ENCODE peak calls at places on chromosomes 3 and 15, in four cellular contexts. One of them, this sample, is unnamed.

GRCh38 chr3:129286081-129286480 is 7.4 kb downstream of the HMCES start:
- DNase-seq in transverse colon: no peak
- DNase-seq in WTC11: no peak
- DNase-seq in DND-41: no peak
- DNase-seq in this sample: no peak

GRCh38 chr15:90994059-90994416 is 297 bp downstream of the PRC1 start:
- DNase-seq in DND-41: no peak
- DNase-seq in WTC11: peak; percentile 27
- DNase-seq in transverse colon: no peak
- DNase-seq in this sample: peak; percentile 31

GRCh38 chr3:143831208-143831607 is 17.1 kb downstream of the SLC9A9 start:
- DNase-seq in transverse colon: no peak
- DNase-seq in DND-41: no peak
- DNase-seq in WTC11: no peak
- DNase-seq in this sample: no peak

GRCh38 chr3:181757694-181758306 is 46.1 kb downstream of the SOX2 start:
- DNase-seq in transverse colon: no peak
- DNase-seq in WTC11: no peak
- DNase-seq in DND-41: no peak
- DNase-seq in this sample: no peak

GRCh38 chr3:71018794-71019193 is 564.7 kb downstream of the FOXP1 start:
- DNase-seq in WTC11: no peak
- DNase-seq in DND-41: no peak
- DNase-seq in transverse colon: no peak
- DNase-seq in this sample: no peak

GRCh38 chr3:123102249-123102648 is 35.4 kb downstream of the PDIA5 start:
- DNase-seq in DND-41: no peak
- DNase-seq in WTC11: no peak
- DNase-seq in transverse colon: no peak
- DNase-seq in this sample: no peak

GRCh38 chr3:193605876-193606275 is 12.9 kb downstream of the OPA1 start:
- DNase-seq in WTC11: peak; percentile 62
- DNase-seq in DND-41: peak; percentile 64
- DNase-seq in transverse colon: peak; percentile 55
- DNase-seq in this sample: peak; percentile 72

GRCh38 chr3:56887402-56888025 is 85.8 kb upstream of the ARHGEF3 start:
- DNase-seq in DND-41: peak; percentile 23
- DNase-seq in WTC11: no peak
- DNase-seq in transverse colon: no peak
- DNase-seq in this sample: no peak

GRCh38 chr3:114056130-114057010 is at the start of the genes CCDC191 and QTRT2:
- DNase-seq in DND-41: peak; percentile 98
- DNase-seq in WTC11: peak; percentile 98
- DNase-seq in transverse colon: peak; percentile 99
- DNase-seq in this sample: peak; percentile 95

GRCh38 chr3:122078235-122078935 is 23.2 kb downstream of the CD86 start:
- DNase-seq in DND-41: no peak
- DNase-seq in transverse colon: no peak
- DNase-seq in WTC11: no peak
- DNase-seq in this sample: no peak

GRCh38 chr15:25877681-25878080 is 14.6 kb upstream of the ATP10A start:
- DNase-seq in WTC11: no peak
- DNase-seq in DND-41: no peak
- DNase-seq in transverse colon: no peak
- DNase-seq in this sample: no peak

GRCh38 chr3:174439621-174440349 is 419.3 kb upstream of the NAALADL2 start:
- DNase-seq in DND-41: no peak
- DNase-seq in WTC11: no peak
- DNase-seq in transverse colon: peak; percentile 17
- DNase-seq in this sample: peak; percentile 4

GRCh38 chr3:1404270-1404669 is 311.4 kb downstream of the CNTN6 start:
- DNase-seq in DND-41: no peak
- DNase-seq in WTC11: no peak
- DNase-seq in transverse colon: no peak
- DNase-seq in this sample: no peak

GRCh38 chr3:184756151-184756681 is 44.4 kb upstream of the MAGEF1 start:
- DNase-seq in DND-41: no peak
- DNase-seq in transverse colon: no peak
- DNase-seq in WTC11: peak; percentile 40
- DNase-seq in this sample: no peak
- TF ChIP-seq CTCF in DND-41: no peak
- TF ChIP-seq CTCF in transverse colon: no peak
- TF ChIP-seq CTCF in WTC11: no peak
- TF ChIP-seq CTCF in this sample: no peak

GRCh38 chr3:54830658-54831057 is 97.2 kb downstream of the LRTM1 start:
- DNase-seq in WTC11: peak; percentile 64
- DNase-seq in transverse colon: no peak
- DNase-seq in DND-41: peak; percentile 27
- DNase-seq in this sample: no peak
- TF ChIP-seq CTCF in WTC11: peak; percentile 85
- TF ChIP-seq CTCF in transverse colon: peak; percentile 54
- TF ChIP-seq CTCF in DND-41: peak; percentile 79
- TF ChIP-seq CTCF in this sample: peak; percentile 88

GRCh38 chr3:163915279-163915678 is 1163.0 kb downstream of the SI start:
- DNase-seq in transverse colon: no peak
- DNase-seq in WTC11: no peak
- DNase-seq in DND-41: no peak
- DNase-seq in this sample: no peak

GRCh38 chr3:163919154-163919553 is 1159.1 kb downstream of the SI start:
- DNase-seq in WTC11: no peak
- DNase-seq in transverse colon: no peak
- DNase-seq in DND-41: no peak
- DNase-seq in this sample: no peak

GRCh38 chr3:163914567-163914966 is 1163.7 kb downstream of the SI start:
- DNase-seq in WTC11: no peak
- DNase-seq in DND-41: no peak
- DNase-seq in transverse colon: no peak
- DNase-seq in this sample: no peak

GRCh38 chr3:163916596-163917560 is 1161.4 kb downstream of the SI start:
- DNase-seq in DND-41: no peak
- DNase-seq in WTC11: no peak
- DNase-seq in transverse colon: no peak
- DNase-seq in this sample: peak; percentile 20
- TF ChIP-seq CTCF in DND-41: peak; percentile 42
- TF ChIP-seq CTCF in WTC11: no peak
- TF ChIP-seq CTCF in transverse colon: no peak
- TF ChIP-seq CTCF in this sample: peak; percentile 52

DNA sequence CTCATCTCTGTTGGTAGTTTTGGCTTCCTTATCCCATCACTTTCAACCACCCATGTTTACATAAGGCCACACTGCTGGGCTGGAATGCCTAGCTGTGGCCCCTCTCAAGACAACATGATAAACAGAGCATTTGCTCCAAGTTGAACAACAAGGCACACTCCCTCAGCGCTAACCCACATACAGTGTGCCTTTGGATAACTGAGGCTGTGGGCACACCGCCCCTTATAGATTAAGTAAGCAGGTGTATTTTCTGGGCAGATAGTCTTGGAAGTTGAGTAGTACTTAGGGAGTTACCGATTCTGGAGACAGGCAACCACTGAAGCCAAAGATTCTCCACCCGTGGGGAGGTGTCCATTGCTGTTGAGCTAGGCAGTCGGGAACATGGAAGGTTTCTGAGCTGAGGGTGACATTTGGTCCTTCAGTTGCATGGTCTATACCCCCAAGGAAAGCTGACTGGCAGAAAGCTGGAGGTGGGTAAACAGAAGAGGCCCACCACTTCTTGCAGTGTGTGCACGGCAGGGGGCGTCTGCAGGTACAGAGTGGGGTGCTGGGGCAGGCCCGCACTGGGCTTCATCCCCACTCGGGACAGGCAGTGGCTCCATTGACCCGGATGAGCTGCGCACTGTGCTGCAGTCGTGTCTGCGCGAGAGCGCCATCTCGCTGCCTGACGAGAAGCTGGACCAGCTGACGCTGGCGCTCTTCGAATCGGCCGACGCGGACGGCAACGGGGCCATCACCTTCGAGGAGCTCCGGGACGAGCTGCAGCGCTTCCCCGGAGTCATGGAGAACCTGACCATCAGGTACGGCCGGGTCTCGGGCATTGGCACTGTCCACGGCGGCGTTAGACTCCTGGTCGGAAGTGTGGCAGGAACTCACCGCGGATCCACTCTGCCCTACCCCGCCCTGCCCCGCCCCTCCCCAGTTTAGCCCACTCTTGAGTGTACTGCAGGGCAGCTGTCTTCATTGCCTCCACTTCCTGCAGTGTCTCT is 16.8 kb downstream of the NOX5 start:
- DNase-seq in DND-41: no peak
- DNase-seq in WTC11: peak; percentile 81
- DNase-seq in transverse colon: peak; percentile 55
- DNase-seq in this sample: peak; percentile 64
- TF ChIP-seq CTCF in DND-41: no peak
- TF ChIP-seq CTCF in WTC11: peak; percentile 32
- TF ChIP-seq CTCF in transverse colon: peak; percentile 40
- TF ChIP-seq CTCF in this sample: peak; percentile 30

GRCh38 chr3:8324727-8325126 is 176.9 kb upstream of the LMCD1 start:
- DNase-seq in transverse colon: peak; percentile 16
- DNase-seq in WTC11: peak; percentile 64
- DNase-seq in DND-41: peak; percentile 59
- DNase-seq in this sample: peak; percentile 52
- TF ChIP-seq CTCF in transverse colon: peak; percentile 16
- TF ChIP-seq CTCF in WTC11: no peak
- TF ChIP-seq CTCF in DND-41: peak; percentile 73
- TF ChIP-seq CTCF in this sample: no peak

DNA sequence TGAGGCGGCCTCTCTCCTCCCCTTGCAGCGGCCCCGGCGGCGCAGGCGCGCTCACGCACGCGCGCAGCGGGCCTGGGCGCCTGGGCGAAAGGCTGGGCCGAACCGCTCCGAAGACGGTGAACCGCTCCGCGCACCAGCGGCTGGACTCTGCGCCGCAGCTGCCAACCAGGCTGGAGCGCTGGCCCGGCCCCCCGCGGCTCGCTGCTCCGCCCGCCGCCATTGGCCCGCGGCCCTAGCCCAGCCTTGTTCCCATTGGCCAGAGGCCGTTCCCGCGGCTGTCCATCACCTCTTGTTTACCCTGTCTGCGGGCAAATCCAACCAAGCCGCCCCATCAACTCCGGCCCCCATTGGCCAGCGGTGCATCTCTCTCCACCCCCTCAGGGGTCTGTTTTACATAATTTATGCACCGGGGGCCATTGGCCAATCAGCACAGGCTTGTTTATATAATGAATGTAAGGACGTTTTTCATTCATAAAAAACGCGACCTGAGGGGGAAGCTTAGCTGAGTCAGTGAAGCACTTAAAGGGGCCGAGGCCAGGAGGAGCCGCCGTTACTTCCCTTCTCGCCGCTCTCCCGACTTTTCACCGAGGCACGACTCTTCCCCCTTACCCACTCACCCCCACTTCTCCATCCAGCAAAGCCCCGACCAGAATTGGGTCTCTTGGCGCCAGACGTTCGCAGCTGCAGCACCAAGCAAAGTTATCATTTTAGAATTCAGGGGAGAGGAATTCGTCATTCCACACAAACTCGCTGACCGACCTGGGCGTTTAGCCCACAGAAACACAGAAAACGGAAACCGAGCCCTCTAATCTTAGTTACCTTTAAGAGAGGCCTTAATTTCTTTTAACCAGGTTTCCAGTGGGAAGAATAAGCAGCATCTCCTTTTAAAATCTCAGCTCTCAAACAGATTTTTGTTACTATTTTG is at the start of gene ETV5:
- DNase-seq in transverse colon: peak; percentile 98
- DNase-seq in WTC11: peak; percentile 99
- DNase-seq in DND-41: peak; percentile 94
- DNase-seq in this sample: peak; percentile 98
- TF ChIP-seq CTCF in transverse colon: no peak
- TF ChIP-seq CTCF in WTC11: no peak
- TF ChIP-seq CTCF in DND-41: no peak
- TF ChIP-seq CTCF in this sample: no peak

GRCh38 chr15:89494941-89495637 is 1.3 kb downstream of the RHCG start:
- DNase-seq in WTC11: peak; percentile 66
- DNase-seq in DND-41: no peak
- DNase-seq in transverse colon: peak; percentile 44
- DNase-seq in this sample: peak; percentile 57
- TF ChIP-seq CTCF in WTC11: peak; percentile 75
- TF ChIP-seq CTCF in DND-41: peak; percentile 54
- TF ChIP-seq CTCF in transverse colon: peak; percentile 50
- TF ChIP-seq CTCF in this sample: peak; percentile 66

DNA sequence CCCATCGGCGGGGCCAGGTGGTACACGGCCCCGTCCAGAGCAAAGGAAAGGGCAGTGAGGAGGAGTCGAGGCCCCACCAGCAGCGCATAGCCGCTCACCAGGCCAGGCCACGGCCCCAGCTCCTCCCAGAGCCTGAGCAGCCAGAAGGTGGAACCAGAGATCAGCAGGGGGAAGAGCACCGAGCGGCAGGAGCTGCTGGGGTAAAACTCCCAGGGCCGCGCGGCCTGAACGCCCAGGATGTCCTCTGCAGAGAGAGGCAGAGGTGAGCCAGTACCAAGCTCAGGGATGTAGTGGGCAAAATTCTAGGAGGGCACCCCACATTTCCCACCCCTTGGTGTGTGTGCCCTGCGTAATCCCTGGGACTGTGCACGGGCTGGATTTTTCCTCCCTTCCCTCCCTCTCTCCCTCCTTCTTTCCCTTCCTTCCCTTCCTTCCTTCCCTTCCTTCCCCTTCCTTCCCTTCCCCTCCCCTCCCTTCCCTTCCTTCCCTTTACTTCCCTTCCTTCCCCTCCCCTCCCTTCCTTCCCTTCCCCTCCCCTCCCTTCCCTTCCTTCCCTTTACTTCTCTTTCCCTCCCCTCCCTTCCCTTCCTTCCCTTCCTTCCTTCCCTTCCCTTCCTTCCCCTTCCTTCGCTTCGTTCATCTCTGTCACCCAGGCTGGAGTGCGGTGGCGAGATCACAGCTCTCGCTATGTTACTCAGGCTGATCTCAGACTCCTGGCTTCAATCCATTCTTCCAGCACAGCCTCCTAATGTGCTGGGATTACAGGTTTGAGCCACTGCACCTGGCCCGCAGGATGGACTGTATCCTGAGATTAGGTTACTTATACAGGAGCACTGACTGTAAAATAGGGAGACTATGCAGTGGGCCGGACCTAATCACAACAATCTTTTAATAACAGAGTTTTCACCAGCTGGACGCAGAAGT is 6.4 kb upstream of the NCBP2 start:
- DNase-seq in transverse colon: no peak
- DNase-seq in DND-41: no peak
- DNase-seq in WTC11: peak; percentile 68
- DNase-seq in this sample: no peak
- TF ChIP-seq CTCF in transverse colon: peak; percentile 19
- TF ChIP-seq CTCF in DND-41: peak; percentile 35
- TF ChIP-seq CTCF in WTC11: no peak
- TF ChIP-seq CTCF in this sample: no peak

DNA sequence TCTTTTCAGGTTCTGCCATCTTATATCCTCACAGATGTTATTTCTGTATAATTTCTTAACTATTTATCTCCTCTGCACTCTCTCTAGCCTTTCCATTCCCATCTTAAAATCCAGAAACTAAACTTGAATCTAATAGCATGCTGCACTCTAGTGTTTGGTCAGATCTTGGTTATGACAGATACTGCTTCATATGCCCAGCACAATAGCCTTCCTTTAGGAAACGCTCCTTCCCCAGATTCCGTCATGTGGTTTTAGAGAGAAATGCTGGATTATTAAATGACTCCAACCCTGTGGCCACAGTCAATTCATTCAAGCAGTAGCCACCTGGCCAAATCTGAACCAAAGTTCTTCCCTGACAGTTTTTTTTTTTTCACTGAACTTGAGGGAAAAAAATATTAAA is 19.4 kb downstream of the RASGRP1 start:
- DNase-seq in transverse colon: no peak
- DNase-seq in WTC11: no peak
- DNase-seq in DND-41: no peak
- DNase-seq in this sample: no peak
- TF ChIP-seq CTCF in transverse colon: no peak
- TF ChIP-seq CTCF in WTC11: no peak
- TF ChIP-seq CTCF in DND-41: no peak
- TF ChIP-seq CTCF in this sample: no peak

This sample was measured in endothelial cell.